ENCODE peak calls at places on chromosome X, in four cellular contexts. Q is neuronal stem cell, L is mesendoderm, R is H9. K is an unnamed sample.
A peak's percentile ranks its signal among the peaks of the same experiment; 100 is the strongest.

GRCh38 chrX:107571296-107571998 is 56.9 kb upstream of the PRPS1 start:
- DNase-seq in Q (no peak), L (no peak), R (no peak), K (peak; percentile 93)

GRCh38 chrX:120797201-120797938 is 78.3 kb downstream of the CT47B1 start:
- DNase-seq in Q (no peak), L (no peak), R (no peak), K (no peak)

GRCh38 chrX:31199770-31200114 is 127.9 kb upstream of the FTHL17 start:
- DNase-seq in Q (no peak), L (no peak), R (no peak), K (no peak)

GRCh38 chrX:36930491-36930890 is 77.7 kb upstream of the FAM47C start:
- DNase-seq in Q (no peak), L (no peak), R (no peak), K (no peak)

GRCh38 chrX:118614150-118614549 is 113.3 kb upstream of the IL13RA1 start:
- DNase-seq in Q (no peak), L (no peak), R (no peak), K (no peak)

GRCh38 chrX:51461053-51462050 is 35.0 kb downstream of the NUDT11 start:
- DNase-seq in Q (peak; percentile 15), L (peak; percentile 37), R (peak; percentile 39), K (peak; percentile 36)

GRCh38 chrX:1584237-1585011 is 7.0 kb upstream of the AKAP17A start:
- DNase-seq in Q (no peak), L (no peak), R (no peak), K (no peak)

GRCh38 chrX:48911407-48912182 is at the start of gene SLC35A2:
- DNase-seq in Q (peak; percentile 48), L (peak; percentile 93), R (peak; percentile 86), K (peak; percentile 83)

GRCh38 chrX:125003746-125004446 is 315.8 kb upstream of the TEX13C start:
- DNase-seq in Q (no peak), L (no peak), R (no peak), K (no peak)

GRCh38 chrX:78673256-78673655 is 14.1 kb upstream of the RTL3 start:
- DNase-seq in Q (no peak), L (no peak), R (no peak), K (no peak)

GRCh38 chrX:137565921-137566745 is at the start of gene ZIC3:
- DNase-seq in Q (no peak), L (peak; percentile 91), R (peak; percentile 88), K (peak; percentile 0)

GRCh38 chrX:42246814-42247213 is 323.5 kb upstream of the CASK start:
- DNase-seq in Q (no peak), L (no peak), R (no peak), K (no peak)

GRCh38 chrX:17206584-17206983 is 168.4 kb upstream of the NHS start:
- DNase-seq in Q (no peak), L (no peak), R (no peak), K (no peak)

GRCh38 chrX:33183366-33183765 is 28.0 kb downstream of the DMD start:
- DNase-seq in Q (no peak), L (peak; percentile 51), R (no peak), K (peak; percentile 43)

GRCh38 chrX:41382699-41383645 is 49.0 kb downstream of the DDX3X start:
- DNase-seq in Q (no peak), L (peak; percentile 40), R (no peak), K (peak; percentile 60)

GRCh38 chrX:72048515-72049455 is 82.9 kb downstream of the RTL5 start:
- DNase-seq in Q (no peak), L (no peak), R (no peak), K (no peak)

GRCh38 chrX:72053508-72053907 is 78.2 kb downstream of the RTL5 start:
- DNase-seq in Q (no peak), L (no peak), R (no peak), K (no peak)

GRCh38 chrX:72050011-72050410 is 81.7 kb downstream of the RTL5 start:
- DNase-seq in Q (no peak), L (no peak), R (no peak), K (no peak)

GRCh38 chrX:72052415-72053090 is 79.2 kb downstream of the RTL5 start:
- DNase-seq in Q (no peak), L (peak; percentile 59), R (peak; percentile 68), K (peak; percentile 33)

GRCh38 chrX:72051589-72051988 is 80.1 kb downstream of the RTL5 start:
- DNase-seq in Q (no peak), L (no peak), R (no peak), K (no peak)
- H3K4ac ChIP-seq in Q (no peak overlapping the region), L (no peak overlapping the region), R (no peak overlapping the region), K (no peak overlapping the region)

DNA sequence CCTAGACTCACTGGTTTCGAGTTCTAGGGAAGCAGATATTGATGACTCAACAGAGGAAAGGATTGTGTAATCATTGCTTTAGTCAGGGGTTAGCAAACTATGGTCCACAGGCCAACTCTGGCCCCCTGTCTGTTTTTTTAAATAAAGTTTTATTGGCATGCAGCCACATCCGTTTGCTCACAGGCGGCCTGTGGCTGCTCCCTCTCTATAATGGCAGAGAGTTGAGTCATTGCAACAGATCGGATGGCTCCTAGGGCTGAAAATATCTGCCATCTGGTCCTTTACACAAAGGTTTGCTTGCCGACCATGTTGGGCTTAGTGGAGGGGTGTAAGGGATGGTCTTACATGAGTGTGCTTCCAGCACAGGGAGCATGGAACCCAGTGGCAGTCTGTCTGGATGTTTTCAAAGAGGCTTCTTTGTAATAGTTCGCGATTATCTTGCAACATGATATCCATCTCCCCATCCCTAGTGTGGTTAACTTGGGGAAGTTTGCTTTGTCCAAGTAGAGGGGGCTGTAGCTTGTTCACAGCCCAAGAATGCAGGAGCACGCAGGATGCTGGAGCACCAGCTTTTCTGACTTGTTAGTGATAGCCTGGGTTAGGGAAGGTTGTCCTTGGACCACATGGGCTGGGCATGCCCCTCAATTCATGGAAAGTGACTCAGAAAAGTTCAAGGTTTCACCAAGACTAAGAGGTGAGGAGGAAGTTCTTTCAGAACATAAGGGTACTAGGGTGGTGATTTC is 59.3 kb upstream of the CLDN34 start:
- DNase-seq in Q (no peak), L (no peak), R (no peak), K (peak; percentile 70)
- H2BK15ac ChIP-seq in Q (no peak overlapping the region), L (no peak overlapping the region), R (no peak overlapping the region), K (no peak overlapping the region)

GRCh38 chrX:46758163-46758955 is 559 bp downstream of the SLC9A7 start:
- DNase-seq in Q (peak; percentile 0), L (no peak), R (peak; percentile 35), K (peak; percentile 11)
- H3K4ac ChIP-seq in Q (no peak overlapping the region), L (no peak overlapping the region), R (no peak overlapping the region), K (peak overlapping the region; percentile 10)

GRCh38 chrX:104334971-104335370 is 80.2 kb upstream of the ESX1 start:
- DNase-seq in Q (no peak), L (no peak), R (no peak), K (no peak)
- H2BK15ac ChIP-seq in Q (no peak overlapping the region), L (no peak overlapping the region), R (no peak overlapping the region), K (no peak overlapping the region)

GRCh38 chrX:38277802-38278201 is 49.5 kb downstream of the RPGR start:
- DNase-seq in Q (no peak), L (no peak), R (no peak), K (peak; percentile 17)

GRCh38 chrX:38277136-38277535 is 50.2 kb downstream of the RPGR start:
- DNase-seq in Q (no peak), L (no peak), R (no peak), K (no peak)

GRCh38 chrX:38282044-38282443 is 45.3 kb downstream of the RPGR start:
- DNase-seq in Q (no peak), L (peak; percentile 18), R (no peak), K (peak; percentile 13)

GRCh38 chrX:38278682-38279081 is 48.6 kb downstream of the RPGR start:
- DNase-seq in Q (no peak), L (peak; percentile 2), R (no peak), K (no peak)

DNA sequence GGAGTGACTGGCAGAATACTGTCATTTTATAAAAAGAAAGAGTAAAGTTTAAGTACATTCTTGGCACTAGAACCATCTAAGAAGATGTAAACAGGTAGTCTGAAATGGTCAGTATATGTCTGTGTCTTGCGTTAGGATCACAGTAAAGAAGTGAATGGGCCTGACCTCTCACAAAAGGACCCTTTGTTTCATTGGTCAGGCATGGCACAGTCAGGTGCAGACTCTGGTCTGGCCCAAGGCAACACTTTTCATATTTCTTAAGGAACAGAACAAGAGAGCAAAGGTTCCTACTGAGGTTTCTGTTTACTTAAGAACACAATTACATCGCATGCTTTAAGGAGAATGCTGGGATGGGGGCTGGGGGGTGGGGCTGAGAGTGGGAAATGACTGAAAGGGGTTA is 48.1 kb downstream of the RPGR start:
- DNase-seq in Q (no peak), L (no peak), R (no peak), K (no peak)
- H3K4ac ChIP-seq in Q (no peak overlapping the region), L (no peak overlapping the region), R (no peak overlapping the region), K (no peak overlapping the region)

GRCh38 chrX:74419861-74420193 is 1.5 kb upstream of the SLC16A2 start:
- DNase-seq in Q (peak; percentile 9), L (peak; percentile 47), R (peak; percentile 28), K (no peak)

GRCh38 chrX:74420194-74421035 is 878 bp upstream of the SLC16A2 start:
- DNase-seq in Q (peak; percentile 48), L (peak; percentile 85), R (peak; percentile 76), K (peak; percentile 57)

GRCh38 chrX:74422576-74423288 is 1.4 kb downstream of the SLC16A2 start:
- DNase-seq in Q (peak; percentile 42), L (peak; percentile 88), R (peak; percentile 65), K (peak; percentile 73)

GRCh38 chrX:74422029-74422352 is 698 bp downstream of the SLC16A2 start:
- DNase-seq in Q (no peak), L (no peak), R (no peak), K (no peak)

GRCh38 chrX:74421181-74422028 is at the start of gene SLC16A2:
- DNase-seq in Q (peak; percentile 62), L (peak; percentile 89), R (peak; percentile 69), K (peak; percentile 89)
- H2BK15ac ChIP-seq in Q (no peak within 1 kb of the TSS), L (no peak within 1 kb of the TSS), R (no peak within 1 kb of the TSS), K (peak within 1 kb of the TSS; percentile 89)

K was measured in mesenchymal stem cell.